ENCODE peak calls at places on chromosomes 4 and X, in four cellular contexts. A is SK-N-SH, S is H1, C is GM12878. B is an unnamed sample.

GRCh38 chr4:113445286-113445685 is 316.3 kb downstream of the CAMK2D start:
- DNase-seq in S (no peak), A (no peak), C (no peak), B (no peak)

GRCh38 chr4:14524236-14524635 is 478.0 kb upstream of the CPEB2 start:
- DNase-seq in S (no peak), C (no peak), A (no peak), B (no peak)

GRCh38 chr4:147851135-147851534 is 119.2 kb downstream of the ARHGAP10 start:
- DNase-seq in A (no peak), C (no peak), S (no peak), B (no peak)

GRCh38 chr4:41028392-41029076 is 185.8 kb downstream of the APBB2 start:
- DNase-seq in S (no peak), A (no peak), C (peak; percentile 15), B (no peak)

GRCh38 chrX:137234651-137235402 is 201.0 kb upstream of the GPR101 start:
- DNase-seq in C (no peak), S (no peak), A (no peak), B (no peak)

GRCh38 chrX:94400488-94400887 is 726.5 kb downstream of the FAM133A start:
- DNase-seq in S (no peak), A (no peak), C (peak; percentile 44), B (no peak)

GRCh38 chrX:38236901-38237615 is 16.4 kb upstream of the SRPX start:
- DNase-seq in A (no peak), S (no peak), C (no peak), B (no peak)

GRCh38 chr4:155408796-155409195 is 32.0 kb upstream of the MAP9 start:
- DNase-seq in S (no peak), A (no peak), C (no peak), B (no peak)

GRCh38 chr4:105474110-105474518 is 252 bp upstream of the PPA2 start:
- DNase-seq in C (no peak), S (no peak), A (no peak), B (no peak)

GRCh38 chrX:47380268-47380667 is 9.9 kb downstream of the ZNF157 start:
- DNase-seq in S (no peak), A (no peak), C (peak; percentile 47), B (no peak)

GRCh38 chr4:63618883-63619573 is 790.2 kb downstream of the TECRL start:
- DNase-seq in A (no peak), C (no peak), S (no peak), B (no peak)

GRCh38 chrX:54288989-54289388 is 68.9 kb downstream of the WNK3 start:
- DNase-seq in C (no peak), S (no peak), A (no peak), B (no peak)

GRCh38 chrX:110182362-110182761 is 135.5 kb downstream of the AMMECR1 start:
- DNase-seq in C (no peak), S (no peak), A (no peak), B (no peak)

GRCh38 chr4:26132858-26133257 is 188.0 kb upstream of the RBPJ start:
- DNase-seq in C (no peak), S (no peak), A (no peak), B (no peak)

GRCh38 chrX:9997524-9997923 is 30.4 kb downstream of the CLDN34 start:
- DNase-seq in A (no peak), C (peak; percentile 44), S (no peak), B (no peak)

GRCh38 chrX:119970574-119970973 is 27.0 kb upstream of the NKAP start:
- DNase-seq in S (no peak), A (no peak), C (no peak), B (no peak)

GRCh38 chr4:6909970-6910339 is 329 bp downstream of the TBC1D14 start:
- DNase-seq in A (no peak), S (no peak), C (no peak), B (no peak)

GRCh38 chrX:139691843-139692505 is 16.0 kb downstream of the MCF2 start:
- DNase-seq in S (peak; percentile 51), A (peak; percentile 36), C (no peak), B (no peak)

GRCh38 chr4:48243429-48243828 is 26.2 kb downstream of the TEC start:
- DNase-seq in C (no peak), A (no peak), S (no peak), B (peak; percentile 68)

GRCh38 chr4:14111730-14112171 is 484.2 kb upstream of the BOD1L1 start:
- DNase-seq in C (no peak), S (no peak), A (no peak), B (no peak)

GRCh38 chr4:38670939-38671593 is 7.1 kb downstream of the KLF3 start:
- DNase-seq in S (no peak), C (no peak), A (no peak), B (no peak)

GRCh38 chr4:2415881-2416563 is 2.4 kb downstream of the ZFYVE28 start:
- DNase-seq in C (no peak), A (no peak), S (no peak), B (no peak)

GRCh38 chr4:2935762-2936743 is 27.2 kb downstream of the NOP14 start:
- DNase-seq in S (no peak), A (no peak), C (peak; percentile 57), B (no peak)

GRCh38 chrX:154748712-154749339 is 2.1 kb downstream of the GAB3 start:
- DNase-seq in A (peak; percentile 70), S (no peak), C (no peak), B (peak; percentile 72)

GRCh38 chrX:44874481-44875184 is 1.6 kb downstream of the KDM6A start:
- DNase-seq in C (no peak), A (peak; percentile 77), S (no peak), B (peak; percentile 75)

GRCh38 chr4:39892988-39893692 is 84.6 kb downstream of the PDS5A start:
- DNase-seq in S (no peak), C (no peak), A (no peak), B (no peak)

GRCh38 chr4:127732623-127733199 is 2.5 kb downstream of the SLC25A31 start:
- DNase-seq in C (peak; percentile 12), A (peak; percentile 72), S (no peak), B (no peak)

GRCh38 chr4:8719421-8719820 is 126.9 kb downstream of the CPZ start:
- DNase-seq in A (no peak), C (no peak), S (peak; percentile 26), B (no peak)

GRCh38 chr4:8722556-8722955 is 130.0 kb downstream of the CPZ start:
- DNase-seq in A (no peak), S (peak; percentile 11), C (no peak), B (no peak)

GRCh38 chr4:8723222-8723980 is 130.8 kb downstream of the CPZ start:
- DNase-seq in A (no peak), C (no peak), S (peak; percentile 33), B (no peak)

GRCh38 chr4:8724436-8725070 is 132.0 kb downstream of the CPZ start:
- DNase-seq in S (peak; percentile 43), A (no peak), C (no peak), B (no peak)

GRCh38 chr4:8721621-8722020 is 129.1 kb downstream of the CPZ start:
- DNase-seq in A (no peak), S (peak; percentile 27), C (no peak), B (no peak)
- TF ChIP-seq NRF1 in A (no peak), S (no peak), C (no peak), B (no peak)

DNA sequence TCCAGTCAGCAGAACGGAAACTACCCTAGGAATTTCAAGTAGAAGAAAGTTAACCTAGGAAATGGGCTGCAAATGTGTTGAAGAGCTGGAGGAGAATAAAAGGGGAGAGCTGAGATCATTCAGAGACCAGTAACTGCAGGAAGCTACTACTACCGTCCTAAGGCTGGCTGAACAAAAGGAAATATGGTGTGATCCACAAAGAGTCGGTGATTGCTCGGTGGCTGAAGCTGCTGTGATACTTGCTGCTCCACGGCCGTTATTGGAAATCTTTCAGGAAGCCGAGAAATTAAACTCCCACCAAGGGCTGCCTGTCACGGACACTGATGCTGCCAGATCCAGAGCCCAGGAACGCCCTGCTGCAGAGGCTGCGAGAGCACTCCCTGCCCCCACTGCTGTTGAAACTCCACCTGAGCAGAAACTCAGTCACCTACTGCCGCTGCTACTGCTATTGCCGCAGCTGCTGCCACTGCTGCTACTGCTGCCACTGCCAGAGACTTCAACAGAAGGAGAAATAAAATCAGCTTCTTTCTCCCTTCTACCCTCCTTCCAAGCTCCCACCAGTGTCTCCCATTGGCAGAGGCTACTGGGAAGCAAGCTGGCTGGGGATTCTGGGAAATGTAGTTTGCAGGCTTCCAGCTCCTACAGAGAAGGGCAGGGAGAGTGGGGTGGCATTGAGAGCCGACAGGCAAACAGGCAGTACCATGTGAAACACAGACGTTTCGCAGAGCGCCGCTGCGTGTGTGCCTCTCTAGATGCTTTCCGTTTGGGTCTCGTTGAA is 125.9 kb upstream of the ENPP6 start:
- DNase-seq in C (peak; percentile 69), S (peak; percentile 69), A (peak; percentile 85), B (peak; percentile 31)
- TF ChIP-seq NRF1 in C (no peak), S (no peak), A (no peak), B (no peak)

GRCh38 chr4:139968831-139969230 is 185.2 kb downstream of the MAML3 start:
- DNase-seq in C (no peak), S (no peak), A (no peak), B (no peak)

GRCh38 chr4:139973015-139973414 is 181.0 kb downstream of the MAML3 start:
- DNase-seq in A (no peak), S (no peak), C (no peak), B (no peak)

GRCh38 chr4:139972305-139972704 is 181.7 kb downstream of the MAML3 start:
- DNase-seq in S (no peak), A (no peak), C (no peak), B (no peak)

GRCh38 chr4:139973611-139974010 is 180.4 kb downstream of the MAML3 start:
- DNase-seq in S (no peak), A (no peak), C (no peak), B (no peak)

GRCh38 chr4:139969635-139970266 is 184.2 kb downstream of the MAML3 start:
- DNase-seq in A (no peak), C (no peak), S (no peak), B (no peak)
- TF ChIP-seq NRF1 in A (no peak), C (no peak), S (no peak), B (no peak)

GRCh38 chr4:76386566-76387305 is 34.2 kb downstream of the CCDC158 start:
- DNase-seq in C (no peak), A (no peak), S (no peak), B (no peak)

GRCh38 chr4:76384052-76384451 is 36.9 kb downstream of the CCDC158 start:
- DNase-seq in S (no peak), C (no peak), A (no peak), B (no peak)

GRCh38 chr4:76383001-76383400 is 37.9 kb downstream of the CCDC158 start:
- DNase-seq in A (no peak), C (no peak), S (no peak), B (no peak)

GRCh38 chr4:76385974-76386373 is 35.0 kb downstream of the CCDC158 start:
- DNase-seq in S (no peak), C (no peak), A (no peak), B (no peak)

DNA sequence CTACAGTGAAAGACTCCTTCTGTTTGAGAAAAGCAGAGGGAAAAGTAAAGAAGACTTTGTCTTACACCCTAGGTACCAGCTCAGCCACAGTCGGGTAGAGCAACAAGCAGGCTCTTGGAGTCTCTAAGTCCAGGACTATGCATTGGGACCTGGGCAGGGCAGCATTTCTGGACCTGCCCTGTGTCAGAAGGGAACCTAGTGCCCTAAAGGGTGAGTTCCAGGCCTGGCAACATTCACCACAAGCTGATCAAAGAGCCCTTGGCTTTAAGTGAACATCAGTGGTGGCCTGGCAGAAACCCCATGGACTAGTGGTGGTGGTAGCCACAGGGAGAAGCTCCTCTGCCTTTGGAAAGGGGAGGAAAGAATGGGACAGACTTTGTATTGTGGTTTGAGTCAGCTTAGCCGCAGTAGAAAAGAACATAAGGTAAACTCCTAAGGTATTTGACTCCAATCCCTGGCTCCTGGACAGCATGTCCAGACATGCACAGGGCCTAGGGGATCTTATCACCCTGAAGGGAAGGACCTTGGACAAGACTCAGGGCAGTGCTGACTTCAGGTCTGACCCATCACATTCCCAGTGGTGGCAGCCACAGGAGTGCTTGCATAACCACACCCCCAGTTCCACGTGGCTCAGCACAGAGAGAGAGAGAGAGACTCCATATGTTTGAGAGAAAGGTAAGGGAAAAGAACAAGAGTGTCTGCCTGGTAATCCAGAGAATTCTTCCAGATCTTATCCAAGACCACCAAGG is 32.6 kb downstream of the CCDC158 start:
- DNase-seq in C (no peak), S (no peak), A (no peak), B (no peak)
- TF ChIP-seq NRF1 in C (no peak), S (no peak), A (no peak), B (no peak)

B was measured in K562.